ENCODE peak calls at places on chromosome 2, in six cellular contexts. D is HepG2, N is endothelial cell of umbilical vein, G is A549, I is GM12878, Y is K562. E is an unnamed sample.

GRCh38 chr2:183162362-183162761 is 38.1 kb downstream of the NUP35 start:
- DNase-seq in D (no peak), N (no peak), G (no peak), I (no peak), Y (no peak), E (no peak)

GRCh38 chr2:160033732-160034392 is 28.6 kb downstream of the PLA2R1 start:
- DNase-seq in D (no peak), N (peak), G (peak), I (no peak), Y (no peak), E (no peak)

GRCh38 chr2:236702693-236703092 is 133.1 kb downstream of the ACKR3 start:
- DNase-seq in D (no peak), N (no peak), G (no peak), I (no peak), Y (no peak), E (no peak)

GRCh38 chr2:147198651-147199171 is 646.1 kb upstream of the ACVR2A start:
- DNase-seq in D (no peak), N (no peak), G (no peak), I (no peak), Y (no peak), E (no peak)

GRCh38 chr2:27316655-27317412 is 6.1 kb downstream of the MPV17 start:
- DNase-seq in D (no peak), N (no peak), G (no peak), I (no peak), Y (no peak), E (no peak)

GRCh38 chr2:39938035-39938835 is 159.2 kb upstream of the THUMPD2 start:
- DNase-seq in D (no peak), N (no peak), G (no peak), I (no peak), Y (no peak), E (no peak)

GRCh38 chr2:236127010-236127409 is 41.2 kb downstream of the GBX2 start:
- DNase-seq in D (no peak), N (no peak), G (no peak), I (no peak), Y (no peak), E (no peak)

GRCh38 chr2:142997254-142997653 is 119.8 kb downstream of the KYNU start:
- DNase-seq in D (no peak), N (no peak), G (no peak), I (no peak), Y (no peak), E (no peak)

GRCh38 chr2:102674836-102675235 is 55.5 kb downstream of the SLC9A2 start:
- DNase-seq in D (no peak), N (no peak), G (no peak), I (no peak), Y (peak), E (no peak)

GRCh38 chr2:8566788-8567468 is 114.9 kb upstream of the ID2 start:
- DNase-seq in D (no peak), N (no peak), G (no peak), I (no peak), Y (no peak), E (no peak)

GRCh38 chr2:48145845-48146452 is 239.7 kb upstream of the FBXO11 start:
- DNase-seq in D (peak), N (no peak), G (no peak), I (no peak), Y (peak), E (peak)

GRCh38 chr2:10471956-10472355 is 23.8 kb upstream of the ODC1 start:
- DNase-seq in D (no peak), N (no peak), G (no peak), I (no peak), Y (no peak), E (no peak)

GRCh38 chr2:165634855-165635254 is 159.2 kb downstream of the GALNT3 start:
- DNase-seq in D (no peak), N (peak), G (no peak), I (no peak), Y (no peak), E (no peak)

GRCh38 chr2:84481702-84482101 is 22.6 kb upstream of the SUCLG1 start:
- DNase-seq in D (no peak), N (no peak), G (no peak), I (no peak), Y (no peak), E (no peak)

GRCh38 chr2:165015052-165015642 is 59.8 kb upstream of the SLC38A11 start:
- DNase-seq in D (peak), N (peak), G (peak), I (no peak), Y (peak), E (peak)

GRCh38 chr2:105490956-105491355 is 92.1 kb upstream of the FHL2 start:
- DNase-seq in D (no peak), N (no peak), G (no peak), I (no peak), Y (no peak), E (no peak)

GRCh38 chr2:35428548-35428947 is 927.0 kb upstream of the CRIM1 start:
- DNase-seq in D (peak), N (peak), G (peak), I (no peak), Y (peak), E (peak)

GRCh38 chr2:3459185-3460015 is 59.9 kb downstream of the ADI1 start:
- DNase-seq in D (no peak), N (no peak), G (no peak), I (no peak), Y (no peak), E (no peak)

GRCh38 chr2:230602562-230603230 is 109.9 kb upstream of the CAB39 start:
- DNase-seq in D (no peak), N (no peak), G (no peak), I (no peak), Y (peak), E (peak)

GRCh38 chr2:49988816-49989215 is 834.5 kb upstream of the FSHR start:
- DNase-seq in D (no peak), N (no peak), G (no peak), I (no peak), Y (no peak), E (no peak)

GRCh38 chr2:8315766-8316165 is 366.1 kb upstream of the ID2 start:
- DNase-seq in D (no peak), N (no peak), G (no peak), I (no peak), Y (peak), E (peak)

GRCh38 chr2:231780123-231780908 is 766 bp downstream of the PDE6D start:
- DNase-seq in D (peak), N (peak), G (no peak), I (no peak), Y (peak), E (peak)

GRCh38 chr2:42031783-42032620 is 15.8 kb upstream of the PKDCC start:
- DNase-seq in D (no peak), N (no peak), G (no peak), I (no peak), Y (no peak), E (no peak)

GRCh38 chr2:120465012-120465700 is 119.2 kb downstream of the INHBB start:
- DNase-seq in D (no peak), N (no peak), G (no peak), I (no peak), Y (no peak), E (no peak)

GRCh38 chr2:28271231-28271913 is 121.3 kb upstream of the FOSL2 start:
- DNase-seq in D (no peak), N (no peak), G (no peak), I (no peak), Y (no peak), E (no peak)

GRCh38 chr2:219215871-219216536 is 2.8 kb downstream of the ABCB6 start:
- DNase-seq in D (no peak), N (no peak), G (no peak), I (no peak), Y (no peak), E (no peak)

GRCh38 chr2:68686178-68686577 is 42.8 kb downstream of the PROKR1 start:
- DNase-seq in D (no peak), N (no peak), G (no peak), I (no peak), Y (no peak), E (no peak)

GRCh38 chr2:138373993-138374408 is 127.6 kb upstream of the SPOPL start:
- DNase-seq in D (peak), N (peak), G (peak), I (peak), Y (peak), E (peak)

GRCh38 chr2:97936199-97936598 is 59.5 kb downstream of the TMEM131 start:
- DNase-seq in D (peak), N (no peak), G (no peak), I (no peak), Y (no peak), E (no peak)

GRCh38 chr2:154556146-154556545 is 142.3 kb upstream of the KCNJ3 start:
- DNase-seq in D (no peak), N (no peak), G (no peak), I (no peak), Y (no peak), E (no peak)

GRCh38 chr2:236241181-236242056 is 22.8 kb downstream of the ASB18 start:
- DNase-seq in D (no peak), N (no peak), G (no peak), I (no peak), Y (no peak), E (no peak)

GRCh38 chr2:226705133-226705886 is 94.3 kb downstream of the IRS1 start:
- DNase-seq in D (no peak), N (no peak), G (no peak), I (no peak), Y (no peak), E (no peak)

GRCh38 chr2:106869512-106870276 is 16.3 kb downstream of the ST6GAL2 start:
- DNase-seq in D (no peak), N (no peak), G (no peak), I (no peak), Y (no peak), E (no peak)

GRCh38 chr2:134254836-134255235 is 964 bp downstream of the MGAT5 start:
- DNase-seq in D (no peak), N (no peak), G (no peak), I (no peak), Y (no peak), E (no peak)

GRCh38 chr2:146579154-146579930 is 1265.5 kb upstream of the ACVR2A start:
- DNase-seq in D (peak), N (peak), G (peak), I (no peak), Y (no peak), E (no peak)

GRCh38 chr2:30684026-30684425 is 123.2 kb downstream of the CAPN13 start:
- DNase-seq in D (no peak), N (no peak), G (no peak), I (no peak), Y (no peak), E (no peak)

GRCh38 chr2:239601880-239602279 is 201.1 kb upstream of the HDAC4 start:
- DNase-seq in D (no peak), N (no peak), G (no peak), I (no peak), Y (no peak), E (no peak)

GRCh38 chr2:134677866-134678774 is 40.7 kb downstream of the TMEM163 start:
- DNase-seq in D (no peak), N (peak), G (no peak), I (no peak), Y (no peak), E (no peak)

GRCh38 chr2:46213906-46214305 is 83.3 kb upstream of the EPAS1 start:
- DNase-seq in D (no peak), N (no peak), G (no peak), I (no peak), Y (no peak), E (no peak)

DNA sequence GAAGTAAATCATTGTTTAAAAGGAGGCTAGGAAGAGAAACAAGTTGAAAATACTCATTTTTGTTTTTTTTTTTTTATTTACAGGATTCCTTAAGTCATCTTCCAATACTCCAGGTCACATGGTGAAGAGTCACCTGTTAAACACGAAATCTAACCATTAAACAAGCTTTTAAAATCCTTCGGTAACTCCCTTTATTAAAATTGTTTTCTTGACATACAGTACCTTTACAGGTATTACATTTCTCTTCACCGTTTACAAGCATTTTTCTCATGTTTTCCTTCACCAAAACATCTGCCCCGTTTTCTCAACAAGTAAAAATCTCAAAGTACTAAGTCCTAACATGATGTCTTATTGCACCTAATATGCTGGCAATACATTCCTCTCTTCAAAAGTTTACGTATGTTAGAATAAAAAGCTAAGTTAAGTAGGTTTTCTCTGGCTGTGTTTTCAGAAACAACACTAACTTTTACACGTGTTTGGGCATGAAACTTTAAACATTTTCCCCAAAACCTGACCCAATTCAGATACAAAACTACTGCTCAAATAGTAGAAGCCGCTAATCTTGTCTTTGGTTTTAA is 1.1 kb downstream of the PUM2 start:
- DNase-seq in D (no peak), N (peak), G (peak), I (no peak), Y (no peak), E (peak)
- TF ChIP-seq MAX in D (no peak), N (no peak), G (no peak), I (no peak), Y (no peak), E (no peak)

DNA sequence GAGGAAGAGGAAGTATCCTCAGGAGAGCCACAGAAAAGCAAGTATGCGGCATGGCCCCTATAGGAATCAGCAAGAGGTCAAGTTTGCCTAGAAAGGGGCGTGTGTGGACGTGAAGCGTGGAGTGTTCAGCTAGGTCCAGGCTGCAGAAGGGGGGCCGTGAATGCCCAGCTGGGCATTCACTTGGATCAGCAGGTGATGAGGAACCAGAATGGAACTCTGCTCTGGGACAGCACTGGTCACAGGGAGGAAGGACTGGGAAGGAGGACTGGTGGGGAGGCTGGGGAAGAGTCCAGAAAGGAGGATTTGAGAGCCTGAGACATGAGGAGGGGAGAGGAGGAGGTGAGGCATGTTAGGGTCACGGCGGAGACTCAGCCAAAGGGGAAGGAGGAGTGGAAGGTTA is 19.8 kb downstream of the STAT1 start:
- DNase-seq in D (no peak), N (no peak), G (no peak), I (no peak), Y (no peak), E (no peak)
- TF ChIP-seq POLR2A in D (no peak), N (no peak), G (no peak), I (peak), Y (no peak), E (no peak)

DNA sequence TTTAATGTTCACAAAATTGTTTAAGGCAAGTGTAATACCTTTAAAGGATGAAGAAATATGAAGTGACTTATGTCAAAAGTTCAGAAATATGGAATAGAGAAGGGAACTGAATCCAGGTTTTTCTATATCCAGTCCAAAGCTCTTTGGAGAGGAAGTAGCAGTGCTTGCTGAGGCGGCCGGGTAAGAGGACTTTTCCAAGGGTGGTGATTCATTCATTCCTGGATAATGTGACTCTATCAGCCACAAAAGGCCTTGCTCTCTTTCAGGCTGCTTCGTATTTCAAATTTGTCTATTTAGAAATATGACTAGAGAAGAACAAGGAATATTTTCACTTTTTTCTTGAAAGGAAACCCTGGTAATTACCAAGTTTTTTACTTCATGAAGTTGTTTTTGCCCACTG is 830.1 kb upstream of the ZEB2 start:
- DNase-seq in D (no peak), N (no peak), G (no peak), I (no peak), Y (no peak), E (no peak)
- TF ChIP-seq MYC in D (no peak), N (no peak), G (no peak), I (no peak), Y (no peak), E (no peak)

GRCh38 chr2:190214434-190215194 is 105.0 kb downstream of the HIBCH start:
- DNase-seq in D (no peak), N (no peak), G (no peak), I (no peak), Y (no peak), E (no peak)
- TF ChIP-seq MAX in D (no peak), N (no peak), G (no peak), I (no peak), Y (no peak), E (no peak)

GRCh38 chr2:223837290-223838061 is at the start of gene AP1S3:
- DNase-seq in D (peak), N (peak), G (peak), I (no peak), Y (peak), E (peak)
- TF ChIP-seq POLR2A in D (peak), N (no peak), G (peak), I (peak), Y (no peak), E (no peak)

GRCh38 chr2:119283873-119284331 is 60.3 kb downstream of the STEAP3 start:
- DNase-seq in D (no peak), N (no peak), G (no peak), I (no peak), Y (no peak), E (peak)
- TF ChIP-seq MYC in D (no peak), N (no peak), G (no peak), I (no peak), Y (no peak), E (no peak)

GRCh38 chr2:60549250-60550150 is 4.0 kb downstream of the BCL11A start:
- DNase-seq in D (no peak), N (peak), G (no peak), I (no peak), Y (no peak), E (peak)
- TF ChIP-seq MAX in D (peak), N (no peak), G (no peak), I (no peak), Y (no peak), E (peak)